ENCODE peak calls at places on chromosomes 4 and X, in nine cellular contexts. U, R, B, I, C, O, W, T and V are unnamed samples.

GRCh38 chr4:139922625-139923024 is 231.4 kb downstream of the MAML3 start:
- DNase-seq in T (no peak), C (no peak), U (no peak), B (no peak), O (no peak), I (no peak), R (no peak), W (no peak), V (no peak)

GRCh38 chr4:145681518-145681917 is 1.6 kb downstream of the C4orf51 start:
- DNase-seq in I (no peak), B (no peak), U (no peak), W (no peak), C (no peak), T (no peak), O (no peak), R (no peak), V (no peak)

GRCh38 chr4:172692701-172693100 is 475.9 kb upstream of the GALNT7 start:
- DNase-seq in I (no peak), O (no peak), U (no peak), R (no peak), B (no peak), W (no peak), T (no peak), C (no peak), V (no peak)

GRCh38 chrX:32395878-32396277 is 815.5 kb downstream of the DMD start:
- DNase-seq in T (no peak), I (no peak), C (no peak), U (no peak), R (no peak), W (no peak), B (no peak), O (no peak), V (no peak)

GRCh38 chr4:16626945-16627344 is 271.5 kb downstream of the LDB2 start:
- DNase-seq in O (no peak), B (no peak), I (no peak), T (no peak), U (no peak), C (peak), R (no peak), W (no peak), V (peak)

GRCh38 chrX:154317391-154318000 is 21.9 kb downstream of the TKTL1 start:
- DNase-seq in R (no peak), I (no peak), T (peak), U (no peak), B (no peak), C (no peak), W (peak), O (peak), V (peak)

GRCh38 chrX:149493567-149494562 is 11.2 kb downstream of the IDS start:
- DNase-seq in U (no peak), R (no peak), C (no peak), W (no peak), B (no peak), O (peak), I (no peak), T (no peak), V (no peak)

GRCh38 chrX:105715746-105716145 is 106.6 kb upstream of the NRK start:
- DNase-seq in U (no peak), O (no peak), I (no peak), C (no peak), B (no peak), R (no peak), T (no peak), W (no peak), V (no peak)

GRCh38 chr4:14984452-14984851 is 17.8 kb upstream of the CPEB2 start:
- DNase-seq in W (no peak), I (no peak), B (no peak), O (no peak), R (no peak), C (no peak), U (no peak), T (no peak), V (no peak)

GRCh38 chr4:153341575-153342090 is 2.9 kb upstream of the MND1 start:
- DNase-seq in T (peak), C (no peak), B (no peak), U (no peak), W (no peak), R (no peak), O (no peak), I (no peak), V (no peak)

GRCh38 chr4:95524184-95524583 is 24.6 kb downstream of the UNC5C start:
- DNase-seq in W (no peak), I (no peak), R (no peak), T (no peak), B (no peak), C (no peak), U (no peak), O (no peak), V (no peak)

GRCh38 chr4:168433576-168433975 is 46.7 kb downstream of the DDX60L start:
- DNase-seq in C (no peak), T (no peak), U (no peak), B (no peak), W (no peak), O (no peak), I (no peak), R (no peak), V (no peak)

GRCh38 chrX:138031715-138032114 is 465.8 kb downstream of the ZIC3 start:
- DNase-seq in I (no peak), C (no peak), O (no peak), U (no peak), B (no peak), W (no peak), T (no peak), R (no peak), V (no peak)

GRCh38 chr4:83082777-83083176 is 31.8 kb downstream of the PLAC8 start:
- DNase-seq in W (no peak), C (no peak), O (no peak), I (no peak), B (peak), U (no peak), T (no peak), R (no peak), V (no peak)

GRCh38 chrX:20218809-20219505 is 47.8 kb downstream of the RPS6KA3 start:
- DNase-seq in O (peak), C (no peak), I (no peak), T (peak), W (no peak), U (no peak), B (no peak), R (no peak), V (no peak)

GRCh38 chrX:152821145-152821765 is 9.3 kb downstream of the CETN2 start:
- DNase-seq in U (no peak), R (no peak), T (peak), B (peak), W (peak), I (no peak), O (peak), C (no peak), V (peak)

GRCh38 chrX:107711521-107712041 is 64.0 kb downstream of the TSC22D3 start:
- DNase-seq in I (no peak), B (peak), W (no peak), O (no peak), R (no peak), T (no peak), U (peak), C (no peak), V (no peak)

GRCh38 chr4:26015133-26015651 is 101.2 kb downstream of the SMIM20 start:
- DNase-seq in U (no peak), C (peak), T (no peak), I (no peak), O (no peak), W (no peak), R (no peak), B (no peak), V (peak)

GRCh38 chrX:113929004-113929403 is 654.9 kb upstream of the HTR2C start:
- DNase-seq in B (no peak), W (peak), R (no peak), U (no peak), I (no peak), C (no peak), T (peak), O (peak), V (peak)

GRCh38 chrX:43702660-43703059 is 46.6 kb downstream of the MAOA start:
- DNase-seq in R (no peak), O (no peak), B (no peak), U (no peak), C (no peak), W (no peak), I (no peak), T (no peak), V (no peak)

GRCh38 chr4:147916351-147916750 is 184.5 kb downstream of the ARHGAP10 start:
- DNase-seq in W (no peak), T (no peak), O (no peak), U (no peak), R (no peak), C (no peak), I (no peak), B (no peak), V (no peak)

GRCh38 chr4:152424980-152425379 is 110.9 kb downstream of the FBXW7 start:
- DNase-seq in U (no peak), B (no peak), C (no peak), R (no peak), O (no peak), I (no peak), T (no peak), W (no peak), V (no peak)

GRCh38 chr4:10590896-10591295 is 93.7 kb downstream of the CLNK start:
- DNase-seq in R (no peak), W (no peak), T (no peak), I (no peak), U (no peak), O (no peak), B (no peak), C (no peak), V (no peak)

GRCh38 chr4:36348403-36348938 is 67.1 kb downstream of the DTHD1 start:
- DNase-seq in C (no peak), T (no peak), O (no peak), W (no peak), U (no peak), R (no peak), I (peak), B (no peak), V (no peak)

GRCh38 chrX:8005678-8006347 is 78.6 kb upstream of the PNPLA4 start:
- DNase-seq in C (no peak), O (no peak), I (no peak), T (no peak), B (no peak), U (no peak), R (no peak), W (no peak), V (no peak)

GRCh38 chrX:46587158-46587557 is 13.6 kb downstream of the CHST7 start:
- DNase-seq in U (no peak), I (peak), C (no peak), B (no peak), W (no peak), T (no peak), O (no peak), R (no peak), V (no peak)

GRCh38 chrX:120813982-120814381 is 61.7 kb downstream of the CT47B1 start:
- DNase-seq in T (no peak), I (no peak), O (no peak), B (no peak), R (no peak), U (no peak), W (peak), C (no peak), V (no peak)

GRCh38 chr4:89000844-89001360 is 56.1 kb downstream of the FAM13A start:
- DNase-seq in C (no peak), T (peak), R (no peak), W (no peak), I (no peak), U (no peak), B (peak), O (no peak), V (peak)

GRCh38 chr4:67291639-67292038 is 253.7 kb downstream of the CENPC start:
- DNase-seq in B (no peak), C (no peak), T (no peak), R (no peak), O (no peak), W (no peak), I (no peak), U (no peak), V (no peak)

GRCh38 chrX:154735695-154736393 is 15.0 kb downstream of the GAB3 start:
- DNase-seq in U (no peak), W (no peak), R (no peak), T (no peak), I (no peak), O (no peak), C (no peak), B (peak), V (no peak)

GRCh38 chr4:73729534-73730165 is 10.7 kb upstream of the CXCL8 start:
- DNase-seq in O (peak), B (peak), U (no peak), I (peak), T (peak), C (peak), R (no peak), W (peak), V (no peak)

GRCh38 chrX:136147320-136147901 is at the start of gene FHL1:
- DNase-seq in W (peak), R (no peak), I (peak), C (peak), B (peak), U (peak), O (peak), T (no peak), V (no peak)

GRCh38 chrX:24646745-24647182 is 383 bp downstream of the PCYT1B start:
- DNase-seq in I (no peak), O (no peak), U (no peak), B (no peak), C (no peak), T (no peak), R (no peak), W (peak), V (no peak)

GRCh38 chr4:52982246-52982950 is 120.3 kb downstream of the RASL11B start:
- DNase-seq in B (no peak), T (no peak), C (no peak), R (no peak), W (no peak), U (no peak), I (no peak), O (peak), V (peak)